ENCODE peak calls at places on chromosomes 2 and 18, in six cellular contexts. P is mesendoderm, M is IMR-90, D is mesenchymal stem cell, T is trophoblast cell, L is H1. Y is an unnamed sample.

GRCh38 chr2:99654419-99654818 is 164.6 kb upstream of the REV1 start:
- DNase-seq in P (no peak), M (peak; percentile 75), D (no peak), T (no peak), L (no peak), Y (no peak)

GRCh38 chr2:207523005-207523404 is 6.8 kb upstream of the CREB1 start:
- DNase-seq in P (no peak), M (no peak), D (no peak), T (no peak), L (no peak), Y (no peak)

GRCh38 chr2:216774620-216775019 is 79.3 kb upstream of the IGFBP5 start:
- DNase-seq in P (no peak), M (peak; percentile 92), D (peak; percentile 98), T (no peak), L (no peak), Y (no peak)

GRCh38 chr18:26874283-26874682 is 8.8 kb upstream of the AQP4 start:
- DNase-seq in P (no peak), M (no peak), D (no peak), T (no peak), L (no peak), Y (no peak)

GRCh38 chr2:167196461-167197252 is 308.4 kb downstream of the XIRP2 start:
- DNase-seq in P (no peak), M (peak; percentile 59), D (peak; percentile 13), T (peak; percentile 1), L (no peak), Y (no peak)

GRCh38 chr2:141379965-141380624 is 750.7 kb downstream of the LRP1B start:
- DNase-seq in P (no peak), M (no peak), D (peak; percentile 15), T (no peak), L (no peak), Y (no peak)

GRCh38 chr2:118529931-118530330 is 317.5 kb downstream of the EN1 start:
- DNase-seq in P (peak; percentile 42), M (no peak), D (no peak), T (no peak), L (no peak), Y (peak; percentile 33)

GRCh38 chr2:136325844-136326291 is 207.9 kb upstream of the CXCR4 start:
- DNase-seq in P (no peak), M (no peak), D (no peak), T (peak; percentile 25), L (no peak), Y (no peak)

GRCh38 chr2:128628996-128629395 is 310.3 kb upstream of the HS6ST1 start:
- DNase-seq in P (no peak), M (no peak), D (no peak), T (no peak), L (peak; percentile 23), Y (no peak)

GRCh38 chr2:75476778-75477177 is 84.0 kb downstream of the EVA1A start:
- DNase-seq in P (no peak), M (peak; percentile 59), D (peak; percentile 70), T (no peak), L (no peak), Y (no peak)

GRCh38 chr2:100142393-100142792 is at the start of gene AFF3:
- DNase-seq in P (no peak), M (no peak), D (no peak), T (no peak), L (no peak), Y (no peak)

GRCh38 chr18:54247488-54248175 is 21.7 kb upstream of the POLI start:
- DNase-seq in P (no peak), M (no peak), D (peak; percentile 15), T (peak; percentile 60), L (no peak), Y (no peak)
- H3K4me3 ChIP-seq in P (no peak overlapping the region), M (no peak overlapping the region), D (no peak overlapping the region), T (no peak overlapping the region), L (peak overlapping the region; percentile 39), Y (no peak overlapping the region)

DNA sequence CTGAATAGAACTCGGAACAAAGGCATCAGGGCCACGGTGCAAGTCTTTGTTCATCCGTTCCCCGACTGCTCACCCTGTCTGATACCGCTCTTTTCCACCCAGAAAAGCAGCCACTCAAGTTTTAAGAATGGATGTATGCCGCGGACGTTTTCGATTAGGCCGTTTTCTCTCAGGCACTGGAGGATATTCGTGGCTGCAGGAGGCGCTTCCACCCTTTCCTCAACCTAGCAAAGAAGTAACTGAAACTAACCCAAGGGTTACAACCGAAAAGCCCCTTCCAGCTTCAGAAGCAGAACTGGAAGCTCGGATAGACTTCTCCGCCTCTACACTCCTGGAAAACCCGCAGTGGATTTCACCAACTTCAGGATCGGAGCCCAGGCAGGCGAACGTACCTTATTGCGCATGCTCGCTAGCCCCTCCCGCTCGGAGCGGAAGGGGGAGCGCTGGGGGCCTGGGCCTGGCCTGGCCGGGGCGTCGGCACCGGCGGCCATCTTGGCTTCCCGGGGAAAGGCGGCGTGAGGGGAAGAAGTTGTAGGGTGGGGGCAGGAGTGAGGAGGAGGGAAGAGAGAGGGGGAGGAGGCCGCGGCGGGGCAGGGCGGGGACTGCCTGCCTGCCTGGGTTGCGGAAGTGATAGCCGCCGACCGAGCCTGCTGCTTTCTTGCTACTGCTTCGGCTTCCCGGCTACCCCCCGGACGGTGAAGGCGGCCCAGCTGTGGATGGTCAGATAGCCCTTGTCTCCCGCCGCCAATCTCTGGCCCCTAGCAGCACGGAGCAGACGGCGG is at the start of gene ACTR3:
- DNase-seq in P (peak; percentile 99), M (peak; percentile 98), D (peak; percentile 99), T (peak; percentile 100), L (peak; percentile 99), Y (peak; percentile 99)
- H2BK5ac ChIP-seq in P (peak within 1 kb of the TSS; percentile 98), M (peak within 1 kb of the TSS; percentile 99), D (peak within 1 kb of the TSS; percentile 100), T (peak within 1 kb of the TSS; percentile 92), L (peak within 1 kb of the TSS; percentile 98), Y (peak within 1 kb of the TSS; percentile 99)

GRCh38 chr2:158953926-158954763 is 14.3 kb upstream of the TANC1 start:
- DNase-seq in P (no peak), M (peak; percentile 89), D (peak; percentile 92), T (peak; percentile 41), L (no peak), Y (no peak)
- H3K4me3 ChIP-seq in P (no peak overlapping the region), M (no peak overlapping the region), D (no peak overlapping the region), T (no peak overlapping the region), L (no peak overlapping the region), Y (no peak overlapping the region)

DNA sequence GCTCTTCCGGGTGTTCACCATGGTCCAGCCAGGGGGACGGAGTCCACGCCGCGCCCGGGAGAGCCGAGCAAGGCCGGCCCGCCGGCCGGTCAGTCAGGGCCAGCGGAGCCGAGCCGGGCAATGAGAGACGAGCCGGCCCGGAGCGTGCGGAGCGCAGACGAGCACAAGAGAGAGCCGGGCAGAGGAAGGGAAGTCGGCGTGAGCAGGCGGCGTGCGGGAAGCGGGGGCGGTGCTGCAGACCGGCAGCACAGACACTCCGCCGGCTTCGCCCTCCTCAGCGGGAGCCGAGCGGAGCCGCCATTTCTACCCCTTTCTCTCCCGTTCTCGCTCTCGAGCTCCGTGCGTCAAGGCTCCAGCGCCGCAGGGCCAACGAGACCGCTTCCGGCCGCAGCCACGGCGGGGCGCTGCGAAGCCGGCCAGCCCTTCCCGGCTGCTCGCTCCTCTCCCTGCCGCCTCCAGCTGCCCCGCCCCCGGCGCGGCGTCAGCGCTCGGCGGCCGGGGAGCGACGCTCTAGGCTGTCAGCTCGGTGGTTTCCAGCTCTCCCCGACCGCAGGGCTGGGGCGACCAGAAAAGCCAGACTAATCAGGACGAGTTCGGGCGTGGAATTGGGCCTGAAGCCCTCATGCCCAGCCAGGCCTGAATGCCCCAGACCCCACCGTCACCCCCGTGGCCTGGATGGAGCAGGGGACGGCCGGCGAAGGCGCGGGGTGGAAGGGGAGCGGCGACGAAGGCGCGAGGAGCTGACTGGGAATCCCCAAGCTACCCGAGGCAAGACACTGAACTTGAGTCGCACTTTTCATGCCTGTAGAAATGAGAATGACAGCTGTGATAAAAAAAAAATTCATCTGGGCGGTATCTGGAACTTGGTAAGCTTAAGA is at the start of gene ATAD2B:
- DNase-seq in P (peak; percentile 97), M (peak; percentile 94), D (peak; percentile 95), T (peak; percentile 98), L (peak; percentile 97), Y (peak; percentile 95)
- H2BK5ac ChIP-seq in P (peak within 1 kb of the TSS; percentile 82), M (peak within 1 kb of the TSS; percentile 98), D (peak within 1 kb of the TSS; percentile 88), T (peak within 1 kb of the TSS; percentile 98), L (peak within 1 kb of the TSS; percentile 98), Y (peak within 1 kb of the TSS; percentile 91)